ENCODE peak calls at places on chromosomes 4 and X, in six cellular contexts. C, X, G, S, L and U are unnamed samples.

GRCh38 chrX:11543249-11543648 is 122.5 kb downstream of the ARHGAP6 start:
- DNase-seq in C (no peak), X (no peak), G (no peak), S (no peak), L (no peak), U (no peak)

GRCh38 chr4:184344899-184345572 is 127.4 kb upstream of the ENPP6 start:
- DNase-seq in C (no peak), X (no peak), G (no peak), S (no peak), L (no peak), U (no peak)

GRCh38 chr4:27692098-27692679 is 831.5 kb downstream of the STIM2 start:
- DNase-seq in C (peak; percentile 29), X (peak; percentile 61), G (peak; percentile 36), S (peak; percentile 83), L (no peak), U (no peak)

GRCh38 chr4:185424905-185425599 is 712 bp downstream of the UFSP2 start:
- DNase-seq in C (peak; percentile 36), X (no peak), G (peak; percentile 20), S (peak; percentile 14), L (no peak), U (no peak)

GRCh38 chrX:16124201-16124600 is 836 bp downstream of the GRPR start:
- DNase-seq in C (no peak), X (no peak), G (no peak), S (no peak), L (no peak), U (no peak)

GRCh38 chr4:101599620-101600019 is 190.9 kb upstream of the BANK1 start:
- DNase-seq in C (peak; percentile 56), X (no peak), G (peak; percentile 6), S (no peak), L (no peak), U (no peak)

GRCh38 chr4:149135062-149135461 is 680.6 kb downstream of the IQCM start:
- DNase-seq in C (no peak), X (no peak), G (no peak), S (no peak), L (no peak), U (no peak)

GRCh38 chr4:145956288-145956890 is 17.8 kb upstream of the ZNF827 start:
- DNase-seq in C (peak; percentile 40), X (peak; percentile 46), G (peak; percentile 49), S (peak; percentile 72), L (no peak), U (peak; percentile 38)

GRCh38 chr4:101475246-101475645 is 127.9 kb upstream of the PPP3CA start:
- DNase-seq in C (no peak), X (no peak), G (no peak), S (no peak), L (no peak), U (no peak)

GRCh38 chr4:5689065-5689464 is 19.3 kb downstream of the EVC2 start:
- DNase-seq in C (no peak), X (no peak), G (no peak), S (no peak), L (no peak), U (no peak)

GRCh38 chr4:168502886-168503285 is 6.0 kb downstream of the PALLD start:
- DNase-seq in C (peak; percentile 33), X (no peak), G (no peak), S (no peak), L (no peak), U (no peak)

GRCh38 chrX:103446665-103447302 is 70.4 kb downstream of the BEX3 start:
- DNase-seq in C (peak; percentile 32), X (no peak), G (no peak), S (peak; percentile 87), L (no peak), U (no peak)

GRCh38 chrX:15334561-15334960 is 762 bp downstream of the PIGA start:
- DNase-seq in C (peak; percentile 23), X (no peak), G (peak; percentile 32), S (peak; percentile 0), L (no peak), U (no peak)

GRCh38 chrX:101429934-101430333 is 21.9 kb downstream of the HNRNPH2 start:
- DNase-seq in C (peak; percentile 69), X (no peak), G (peak; percentile 69), S (no peak), L (no peak), U (no peak)

GRCh38 chr4:112374850-112375249 is 77.7 kb downstream of the ALPK1 start:
- DNase-seq in C (no peak), X (no peak), G (no peak), S (no peak), L (no peak), U (no peak)

GRCh38 chr4:113499696-113500095 is 261.8 kb downstream of the CAMK2D start:
- DNase-seq in C (peak; percentile 94), X (no peak), G (peak; percentile 73), S (no peak), L (no peak), U (no peak)

GRCh38 chrX:118974908-118975671 is 672 bp downstream of the LONRF3 start:
- DNase-seq in C (no peak), X (peak; percentile 41), G (peak; percentile 14), S (peak; percentile 67), L (no peak), U (no peak)

GRCh38 chr4:110854021-110854678 is 231.3 kb upstream of the PITX2 start:
- DNase-seq in C (peak; percentile 84), X (no peak), G (peak; percentile 93), S (peak; percentile 42), L (no peak), U (no peak)

GRCh38 chrX:20205927-20206708 is 60.6 kb downstream of the RPS6KA3 start:
- DNase-seq in C (no peak), X (no peak), G (no peak), S (no peak), L (no peak), U (no peak)

GRCh38 chr4:80071643-80072606 is 1.1 kb downstream of the ANTXR2 start:
- DNase-seq in C (peak; percentile 22), X (peak; percentile 73), G (peak; percentile 59), S (peak; percentile 57), L (peak; percentile 17), U (peak; percentile 58)

GRCh38 chr4:992297-993110 is 700 bp downstream of the SLC26A1 start:
- DNase-seq in C (peak; percentile 30), X (no peak), G (peak; percentile 71), S (no peak), L (no peak), U (no peak)

GRCh38 chrX:129654652-129655546 is at the start of gene APLN:
- DNase-seq in C (peak; percentile 19), X (no peak), G (peak; percentile 38), S (peak; percentile 38), L (no peak), U (peak; percentile 20)

GRCh38 chr4:112381996-112382692 is 85.0 kb downstream of the ALPK1 start:
- DNase-seq in C (no peak), X (no peak), G (no peak), S (no peak), L (no peak), U (no peak)

GRCh38 chrX:12245650-12246645 is 107.7 kb downstream of the FRMPD4 start:
- DNase-seq in C (peak; percentile 57), X (no peak), G (peak; percentile 57), S (peak; percentile 57), L (no peak), U (no peak)

GRCh38 chrX:39992300-39992699 is 105.5 kb downstream of the BCOR start:
- DNase-seq in C (no peak), X (no peak), G (no peak), S (no peak), L (no peak), U (no peak)

GRCh38 chr4:7967501-7968261 is 28.0 kb upstream of the AFAP1 start:
- DNase-seq in C (peak; percentile 54), X (no peak), G (peak; percentile 67), S (no peak), L (no peak), U (no peak)

GRCh38 chr4:186942745-186943606 is 219.3 kb upstream of the FAT1 start:
- DNase-seq in C (peak; percentile 73), X (no peak), G (peak; percentile 73), S (no peak), L (no peak), U (no peak)

GRCh38 chrX:104330966-104331365 is 76.2 kb upstream of the ESX1 start:
- DNase-seq in C (peak; percentile 65), X (no peak), G (peak; percentile 73), S (no peak), L (no peak), U (no peak)

GRCh38 chr4:40515398-40516293 is 114.0 kb downstream of the RBM47 start:
- DNase-seq in C (no peak), X (peak; percentile 40), G (peak; percentile 16), S (peak; percentile 34), L (no peak), U (no peak)

GRCh38 chr4:61210186-61210939 is 10.2 kb downstream of the ADGRL3 start:
- DNase-seq in C (no peak), X (no peak), G (peak; percentile 1), S (peak; percentile 76), L (no peak), U (peak; percentile 86)

GRCh38 chrX:40152173-40152705 is 54.5 kb upstream of the BCOR start:
- DNase-seq in C (no peak), X (peak; percentile 65), G (peak; percentile 49), S (peak; percentile 11), L (no peak), U (no peak)

GRCh38 chr4:54717694-54718093 is 59.9 kb downstream of the KIT start:
- DNase-seq in C (no peak), X (no peak), G (no peak), S (no peak), L (no peak), U (no peak)
- H3K23ac ChIP-seq in C (no peak overlapping the region), X (no peak overlapping the region), G (no peak overlapping the region), S (no peak overlapping the region), L (no peak overlapping the region), U (no peak overlapping the region)

GRCh38 chr4:183333202-183333601 is 11.0 kb upstream of the CLDN24 start:
- DNase-seq in C (no peak), X (no peak), G (no peak), S (no peak), L (no peak), U (no peak)

GRCh38 chr4:183330841-183331240 is 8.6 kb upstream of the CLDN24 start:
- DNase-seq in C (no peak), X (no peak), G (no peak), S (no peak), L (no peak), U (no peak)

GRCh38 chr4:183335369-183335940 is 13.2 kb upstream of the CLDN24 start:
- DNase-seq in C (peak; percentile 96), X (no peak), G (peak; percentile 91), S (peak; percentile 19), L (no peak), U (no peak)

GRCh38 chr4:183332447-183332846 is 10.2 kb upstream of the CLDN24 start:
- DNase-seq in C (no peak), X (no peak), G (no peak), S (no peak), L (no peak), U (no peak)

GRCh38 chr4:183333983-183334382 is 11.8 kb upstream of the CLDN24 start:
- DNase-seq in C (peak; percentile 4), X (no peak), G (peak; percentile 23), S (peak; percentile 26), L (no peak), U (no peak)
- H3K23ac ChIP-seq in C (peak overlapping the region; percentile 35), X (no peak overlapping the region), G (no peak overlapping the region), S (no peak overlapping the region), L (no peak overlapping the region), U (no peak overlapping the region)

GRCh38 chr4:140150636-140150885 is 3.4 kb downstream of the MAML3 start:
- DNase-seq in C (no peak), X (no peak), G (no peak), S (no peak), L (no peak), U (no peak)
- H3K23ac ChIP-seq in C (peak overlapping the region; percentile 90), X (no peak overlapping the region), G (no peak overlapping the region), S (no peak overlapping the region), L (no peak overlapping the region), U (no peak overlapping the region)

GRCh38 chr4:86872135-86872534 is 20.1 kb downstream of the C4orf36 start:
- DNase-seq in C (no peak), X (no peak), G (no peak), S (no peak), L (no peak), U (no peak)
- H3K23ac ChIP-seq in C (no peak overlapping the region), X (no peak overlapping the region), G (no peak overlapping the region), S (no peak overlapping the region), L (no peak overlapping the region), U (no peak overlapping the region)